ENCODE peak calls at places on chromosomes 6 and 20, in six cellular contexts. S is endothelial cell of umbilical vein, E is pancreas, T is Peyer's patch, N is neural progenitor cell, V is tibial artery. P is an unnamed sample.

GRCh38 chr20:15604406-15604805 is 968.8 kb downstream of the KIF16B start:
- DNase-seq in E (no peak), T (no peak), V (no peak), S (no peak), N (no peak), P (no peak)

GRCh38 chr20:38190936-38191371 is 25.9 kb upstream of the TGM2 start:
- DNase-seq in S (no peak), N (no peak), V (peak), T (no peak), E (no peak), P (no peak)

GRCh38 chr6:89385156-89385667 is 26.9 kb downstream of the RRAGD start:
- DNase-seq in V (no peak), T (no peak), N (no peak), E (no peak), S (peak), P (no peak)

GRCh38 chr6:165826487-165827189 is 163.6 kb upstream of the PDE10A start:
- DNase-seq in S (no peak), N (no peak), T (no peak), V (no peak), E (no peak), P (no peak)

GRCh38 chr20:37543828-37544227 is 16.2 kb upstream of the BLCAP start:
- DNase-seq in V (no peak), T (no peak), N (no peak), S (peak), E (no peak), P (no peak)

GRCh38 chr6:39980839-39981580 is 46.7 kb upstream of the MOCS1 start:
- DNase-seq in E (peak), N (peak), S (peak), V (peak), T (no peak), P (peak)

GRCh38 chr6:131740161-131740560 is 29.3 kb upstream of the CTAGE9 start:
- DNase-seq in N (no peak), S (no peak), E (no peak), V (no peak), T (no peak), P (peak)

GRCh38 chr6:56849876-56850275 is 105.0 kb upstream of the BEND6 start:
- DNase-seq in T (no peak), E (no peak), S (no peak), V (no peak), N (peak), P (no peak)

GRCh38 chr6:139587469-139587868 is 213.0 kb upstream of the CITED2 start:
- DNase-seq in S (peak), V (no peak), N (no peak), T (no peak), E (no peak), P (peak)

GRCh38 chr6:7974932-7975763 is 64.6 kb upstream of the TXNDC5 start:
- DNase-seq in T (peak), S (peak), V (peak), N (no peak), E (peak), P (peak)

GRCh38 chr20:7497985-7498384 is 442.3 kb downstream of the HAO1 start:
- DNase-seq in S (peak), T (no peak), N (no peak), E (no peak), V (no peak), P (no peak)

GRCh38 chr20:62143976-62144825 is 632 bp downstream of the SS18L1 start:
- DNase-seq in E (peak), N (peak), S (peak), T (peak), V (peak), P (peak)

GRCh38 chr6:170269151-170269872 is 21.6 kb downstream of the DLL1 start:
- DNase-seq in T (no peak), E (peak), V (no peak), N (peak), S (no peak), P (no peak)

GRCh38 chr6:115221185-115221584 is 839.5 kb downstream of the FRK start:
- DNase-seq in T (no peak), S (no peak), E (no peak), V (no peak), N (peak), P (no peak)

GRCh38 chr20:37369846-37370245 is 23.9 kb downstream of the SRC start:
- DNase-seq in V (no peak), N (no peak), E (no peak), S (no peak), T (no peak), P (no peak)

GRCh38 chr6:36049582-36049981 is 22.0 kb downstream of the MAPK14 start:
- DNase-seq in N (no peak), V (no peak), T (no peak), S (no peak), E (no peak), P (no peak)

GRCh38 chr20:52103469-52103910 is 88.1 kb downstream of the ZFP64 start:
- DNase-seq in S (peak), V (no peak), T (no peak), N (peak), E (no peak), P (no peak)

GRCh38 chr6:156379946-156380707 is 397.1 kb upstream of the ARID1B start:
- DNase-seq in T (no peak), E (no peak), S (peak), N (no peak), V (no peak), P (no peak)

GRCh38 chr6:90079555-90080490 is 185.6 kb downstream of the GJA10 start:
- DNase-seq in N (no peak), T (peak), S (no peak), V (no peak), E (no peak), P (no peak)

GRCh38 chr20:16898433-16898832 is 150.3 kb downstream of the OTOR start:
- DNase-seq in V (no peak), E (no peak), N (no peak), S (no peak), T (no peak), P (no peak)

GRCh38 chr6:170269873-170270541 is 20.9 kb downstream of the DLL1 start:
- DNase-seq in S (no peak), T (no peak), V (no peak), N (peak), E (no peak), P (peak)

GRCh38 chr6:169935348-169935718 is 183.9 kb downstream of the ERMARD start:
- DNase-seq in E (no peak), N (no peak), V (no peak), S (peak), T (no peak), P (no peak)

GRCh38 chr6:151448623-151449022 is 3.3 kb downstream of the RMND1 start:
- DNase-seq in N (peak), T (no peak), S (no peak), E (no peak), V (no peak), P (no peak)

GRCh38 chr6:43076928-43077809 is 1.1 kb downstream of the PTK7 start:
- DNase-seq in E (no peak), T (no peak), V (no peak), S (no peak), N (peak), P (no peak)

GRCh38 chr6:21586760-21587181 is 6.8 kb upstream of the SOX4 start:
- DNase-seq in S (no peak), V (no peak), N (no peak), T (no peak), E (no peak), P (no peak)

GRCh38 chr20:18213002-18213401 is 75.3 kb upstream of the ZNF133 start:
- DNase-seq in E (no peak), S (no peak), V (no peak), T (no peak), N (no peak), P (no peak)

GRCh38 chr6:33417127-33417902 is 592 bp downstream of the CUTA start:
- DNase-seq in V (no peak), S (peak), E (no peak), T (no peak), N (peak), P (peak)

GRCh38 chr6:113414511-113414910 is 442.6 kb upstream of the MARCKS start:
- DNase-seq in T (no peak), N (no peak), V (peak), E (peak), S (peak), P (peak)

GRCh38 chr20:4091332-4092135 is 76.2 kb upstream of the RNF24 start:
- DNase-seq in E (peak), N (peak), S (peak), T (peak), V (no peak), P (no peak)

DNA sequence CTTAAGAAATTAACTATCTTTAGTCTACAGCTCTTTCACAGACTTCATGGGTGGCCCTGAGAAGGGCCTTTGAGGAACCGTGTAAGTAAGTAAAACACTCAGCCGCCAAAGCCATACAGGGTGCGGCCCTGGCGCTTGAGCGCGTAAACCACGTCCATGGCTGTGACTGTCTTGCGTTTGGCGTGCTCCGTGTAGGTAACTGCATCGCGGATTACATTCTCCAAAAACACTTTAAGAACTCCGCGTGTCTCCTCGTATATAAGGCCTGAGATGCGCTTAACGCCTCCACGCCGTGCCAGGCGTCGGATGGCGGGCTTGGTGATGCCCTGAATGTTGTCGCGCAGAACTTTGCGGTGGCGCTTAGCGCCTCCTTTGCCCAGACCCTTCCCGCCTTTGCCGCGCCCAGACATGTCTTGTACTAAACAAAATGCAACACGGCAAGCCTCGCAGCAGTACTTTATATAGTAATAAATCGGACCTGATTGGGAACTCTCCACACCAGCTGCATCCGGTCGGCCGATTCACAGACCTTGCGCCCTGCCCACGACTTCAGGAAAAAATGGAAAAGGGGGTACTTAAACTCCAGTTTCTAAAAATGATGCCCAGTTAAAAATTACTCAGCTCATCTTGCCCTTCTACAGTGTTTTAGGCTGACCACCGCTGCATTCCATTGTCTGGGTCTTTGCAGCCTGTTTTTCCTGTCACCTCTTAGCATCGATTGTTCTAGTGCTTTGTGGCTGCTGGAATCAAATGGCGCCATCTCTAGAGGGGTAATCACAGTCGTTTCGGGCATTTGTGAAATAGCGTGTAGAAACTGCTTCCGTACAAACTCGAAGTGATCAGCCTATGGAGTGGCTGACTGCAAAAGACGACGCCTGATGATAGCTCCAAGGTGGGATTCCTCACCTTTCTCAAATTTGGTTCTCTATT is 38.8 kb downstream of the OR2B2 start:
- DNase-seq in E (no peak), S (peak), N (peak), V (peak), T (peak), P (no peak)
- H3K4me3 ChIP-seq in E (no peak), S (peak), N (peak), V (peak), T (peak), P (peak)

GRCh38 chr6:157898169-157898568 is 75.1 kb downstream of the SNX9 start:
- DNase-seq in S (peak), N (peak), E (no peak), T (no peak), V (no peak), P (no peak)
- TF ChIP-seq CTCF in S (peak), N (peak), E (no peak), T (no peak), V (peak), P (no peak)

DNA sequence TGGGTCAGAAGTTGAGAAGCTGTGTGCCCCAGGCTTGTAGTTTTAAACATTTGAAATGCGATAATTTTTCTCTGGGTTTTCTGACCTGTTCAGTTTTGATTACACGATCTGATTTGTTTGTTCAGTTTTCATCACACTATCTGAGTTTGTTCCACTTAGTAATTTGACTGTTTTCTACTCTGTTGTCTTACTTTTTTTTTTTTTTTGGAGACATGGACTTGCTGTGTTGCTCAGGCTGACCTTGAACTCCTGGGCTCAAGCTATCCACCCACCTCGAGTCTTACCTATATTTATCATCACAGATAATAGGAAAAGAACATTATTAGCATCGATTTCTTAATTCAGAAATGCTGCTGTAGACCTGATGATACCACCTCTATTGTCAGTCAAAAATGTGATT is 379.1 kb downstream of the UTRN start:
- DNase-seq in N (no peak), S (no peak), E (no peak), T (no peak), V (no peak), P (no peak)
- H3K4me3 ChIP-seq in N (no peak), S (no peak), E (no peak), T (no peak), V (no peak), P (no peak)

DNA sequence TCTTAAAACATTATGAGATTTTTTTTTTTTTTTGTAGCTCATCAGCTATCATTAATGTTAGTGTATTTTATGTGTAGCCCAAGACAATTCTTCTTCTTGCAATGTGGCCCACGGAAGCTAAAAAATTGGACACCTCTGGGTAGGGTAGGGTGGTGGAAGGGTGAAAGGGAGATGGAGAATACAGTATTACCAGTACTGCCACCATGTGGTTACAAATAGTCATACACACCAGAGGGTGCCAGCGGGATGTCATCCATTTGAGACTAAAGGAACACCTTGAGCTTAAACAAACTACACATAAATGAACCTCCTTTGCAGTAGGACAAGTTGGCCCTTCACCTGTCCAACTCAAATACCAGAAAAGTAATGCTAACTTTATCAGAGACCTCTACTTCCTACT is 601.9 kb downstream of the HTR1B start:
- DNase-seq in T (no peak), N (peak), S (peak), V (no peak), E (no peak), P (no peak)
- TF ChIP-seq CTCF in T (peak), N (peak), S (peak), V (no peak), E (no peak), P (peak)

GRCh38 chr6:129766959-129767728 is 57.2 kb upstream of the ARHGAP18 start:
- DNase-seq in E (no peak), N (peak), T (no peak), S (peak), V (peak), P (no peak)
- H3K4me3 ChIP-seq in E (no peak), N (peak), T (peak), S (peak), V (peak), P (peak)

DNA sequence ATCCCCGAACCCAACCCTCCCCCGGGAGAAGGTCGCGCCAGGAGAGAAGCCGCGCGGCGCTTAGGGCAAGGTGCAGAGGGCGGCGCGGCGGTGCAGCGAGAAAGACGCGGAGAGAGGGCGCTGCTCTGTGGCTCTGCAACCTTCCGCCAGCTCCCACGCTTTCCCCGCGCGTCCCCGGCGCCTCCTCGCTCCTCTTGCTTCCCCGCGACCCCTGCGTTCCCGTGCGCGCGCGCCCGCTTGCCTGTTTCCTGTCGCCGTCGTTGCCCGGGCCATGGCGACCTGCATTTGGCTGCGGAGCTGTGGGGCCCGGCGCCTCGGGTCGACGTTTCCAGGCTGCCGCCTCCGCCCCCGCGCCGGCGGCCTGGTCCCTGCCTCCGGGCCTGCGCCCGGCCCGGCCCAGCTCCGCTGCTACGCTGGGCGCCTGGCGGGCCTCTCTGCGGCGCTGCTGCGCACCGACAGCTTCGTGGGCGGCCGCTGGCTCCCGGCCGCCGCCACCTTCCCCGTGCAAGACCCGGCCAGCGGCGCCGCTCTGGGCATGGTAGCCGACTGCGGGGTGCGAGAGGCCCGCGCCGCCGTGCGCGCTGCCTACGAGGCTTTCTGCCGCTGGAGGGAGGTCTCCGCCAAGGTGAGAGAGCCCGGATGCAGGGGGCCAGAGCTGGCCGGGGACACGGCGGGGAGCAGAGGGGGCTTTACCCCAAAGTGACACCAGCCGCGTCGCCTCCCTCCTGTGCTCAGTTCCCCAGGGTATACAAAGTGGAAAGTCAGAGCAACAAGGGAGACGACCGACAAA is at the start of gene ALDH5A1:
- DNase-seq in V (peak), N (peak), E (peak), T (peak), S (peak), P (no peak)
- TF ChIP-seq CTCF in V (peak), N (peak), E (no peak), T (peak), S (peak), P (peak)

DNA sequence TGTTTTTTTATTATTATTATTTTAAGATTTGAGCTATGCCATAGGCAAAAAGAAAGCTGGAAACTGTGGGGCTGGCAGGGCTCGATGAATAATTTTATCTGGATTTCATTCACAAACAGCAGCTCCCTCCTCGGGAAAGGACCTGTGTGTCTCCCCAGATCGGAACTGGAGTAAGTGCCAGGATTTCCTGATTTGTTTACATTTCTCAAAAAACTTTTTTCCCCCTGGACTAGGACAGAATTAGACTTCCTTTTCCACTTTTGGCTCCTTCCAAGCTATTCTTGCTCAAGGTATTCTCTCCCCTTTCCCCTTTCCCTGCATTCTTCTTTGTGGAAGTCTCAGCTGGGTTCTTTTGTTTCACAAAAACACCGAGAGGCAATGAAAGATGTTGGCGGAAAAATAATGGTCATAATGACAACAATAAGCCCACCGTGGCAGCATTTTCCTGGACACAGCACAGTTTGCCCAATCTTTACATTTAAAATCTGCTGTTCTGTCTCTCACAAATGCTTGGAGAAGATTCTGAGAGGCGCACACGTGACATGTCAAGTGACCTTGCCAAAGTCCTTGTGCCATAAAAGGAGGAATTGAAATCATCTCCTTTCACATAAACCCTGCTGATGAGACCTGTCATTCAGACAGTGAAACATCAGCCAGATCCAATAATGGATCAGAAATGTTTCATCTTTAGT is 85.8 kb upstream of the PREP start:
- DNase-seq in S (peak), N (peak), E (no peak), V (no peak), T (no peak), P (no peak)
- H3K4me3 ChIP-seq in S (peak), N (no peak), E (no peak), V (no peak), T (no peak), P (no peak)

GRCh38 chr6:145699462-145699861 is 35.9 kb downstream of the EPM2A start:
- DNase-seq in S (peak), T (no peak), V (no peak), E (no peak), N (no peak), P (no peak)

GRCh38 chr6:145705561-145705960 is 29.8 kb downstream of the EPM2A start:
- DNase-seq in S (peak), T (no peak), V (no peak), N (no peak), E (no peak), P (peak)

GRCh38 chr6:145707397-145707796 is 27.9 kb downstream of the EPM2A start:
- DNase-seq in E (no peak), V (no peak), S (no peak), T (no peak), N (no peak), P (no peak)

DNA sequence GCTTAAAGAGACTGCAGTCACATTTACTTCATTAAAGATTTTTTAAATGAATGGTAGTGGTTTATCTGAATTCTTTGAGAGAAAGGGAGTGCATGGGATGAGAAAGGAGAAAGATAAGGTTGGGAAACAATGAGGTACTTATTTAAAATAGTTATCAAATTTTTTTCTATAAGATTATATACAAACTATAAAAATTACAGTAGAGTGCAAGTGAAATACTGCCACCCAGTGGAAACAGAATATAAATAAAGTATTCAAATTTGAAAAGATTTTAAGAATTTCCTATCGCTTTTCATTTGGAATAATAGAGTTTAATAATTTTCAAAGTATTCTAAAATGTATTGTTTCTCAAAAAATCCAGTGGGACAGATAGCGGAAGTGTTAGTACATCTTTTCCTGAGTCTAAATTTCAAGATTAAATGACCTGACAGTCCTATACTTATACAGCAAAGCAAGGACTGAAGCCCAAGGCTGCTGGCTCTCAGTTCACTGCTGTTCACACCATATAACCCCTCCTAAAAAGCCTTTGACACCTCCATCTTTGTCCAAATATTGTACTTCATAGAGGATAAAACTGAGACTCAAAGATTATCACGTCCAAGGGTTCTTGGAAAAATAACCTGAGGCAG is 31.1 kb downstream of the EPM2A start:
- DNase-seq in V (no peak), S (peak), N (no peak), T (no peak), E (no peak), P (no peak)
- TF ChIP-seq CTCF in V (peak), S (peak), N (peak), T (peak), E (no peak), P (peak)

P was measured in AG09309.